ENCODE peak calls at places on chromosomes 5 and 9, in nine cellular contexts. One of them, this sample, is unnamed.

GRCh38 chr5:171386861-171387254 is 791 bp upstream of the NPM1 start:
- DNase-seq in body of pancreas: peak; percentile 14
- DNase-seq in sigmoid colon: no peak
- DNase-seq in CD8-positive, alpha-beta T cell: no peak
- DNase-seq in cardiac fibroblast: peak; percentile 34
- DNase-seq in upper lobe of right lung: peak; percentile 29
- DNase-seq in pancreas: no peak
- DNase-seq in A549: no peak
- DNase-seq in heart right ventricle: no peak
- DNase-seq in this sample: no peak

GRCh38 chr5:142841511-142842255 is 71.5 kb downstream of the ARHGAP26 start:
- DNase-seq in sigmoid colon: peak; percentile 79
- DNase-seq in heart right ventricle: peak; percentile 38
- DNase-seq in pancreas: no peak
- DNase-seq in CD8-positive, alpha-beta T cell: no peak
- DNase-seq in cardiac fibroblast: peak; percentile 83
- DNase-seq in upper lobe of right lung: no peak
- DNase-seq in A549: no peak
- DNase-seq in body of pancreas: no peak
- DNase-seq in this sample: no peak

GRCh38 chr5:111246459-111246858 is 22.3 kb downstream of the CAMK4 start:
- DNase-seq in heart right ventricle: no peak
- DNase-seq in pancreas: no peak
- DNase-seq in upper lobe of right lung: no peak
- DNase-seq in body of pancreas: no peak
- DNase-seq in CD8-positive, alpha-beta T cell: no peak
- DNase-seq in A549: no peak
- DNase-seq in sigmoid colon: no peak
- DNase-seq in cardiac fibroblast: no peak
- DNase-seq in this sample: no peak

GRCh38 chr5:40165789-40166728 is 513.7 kb upstream of the PTGER4 start:
- DNase-seq in body of pancreas: no peak
- DNase-seq in heart right ventricle: no peak
- DNase-seq in CD8-positive, alpha-beta T cell: no peak
- DNase-seq in cardiac fibroblast: no peak
- DNase-seq in upper lobe of right lung: no peak
- DNase-seq in sigmoid colon: no peak
- DNase-seq in A549: no peak
- DNase-seq in pancreas: no peak
- DNase-seq in this sample: no peak

GRCh38 chr5:141399555-141400258 is 2.0 kb downstream of the PCDHGB5 start:
- DNase-seq in pancreas: no peak
- DNase-seq in upper lobe of right lung: no peak
- DNase-seq in heart right ventricle: no peak
- DNase-seq in sigmoid colon: no peak
- DNase-seq in CD8-positive, alpha-beta T cell: no peak
- DNase-seq in A549: no peak
- DNase-seq in cardiac fibroblast: no peak
- DNase-seq in body of pancreas: no peak
- DNase-seq in this sample: no peak

GRCh38 chr9:130962418-130963316 is 23.6 kb upstream of the FIBCD1 start:
- DNase-seq in upper lobe of right lung: no peak
- DNase-seq in A549: peak; percentile 95
- DNase-seq in heart right ventricle: no peak
- DNase-seq in sigmoid colon: no peak
- DNase-seq in cardiac fibroblast: peak; percentile 93
- DNase-seq in CD8-positive, alpha-beta T cell: no peak
- DNase-seq in body of pancreas: peak; percentile 10
- DNase-seq in pancreas: no peak
- DNase-seq in this sample: no peak

GRCh38 chr5:123138774-123139173 is 49.7 kb downstream of the PRDM6 start:
- DNase-seq in pancreas: no peak
- DNase-seq in sigmoid colon: no peak
- DNase-seq in heart right ventricle: no peak
- DNase-seq in cardiac fibroblast: no peak
- DNase-seq in CD8-positive, alpha-beta T cell: no peak
- DNase-seq in A549: no peak
- DNase-seq in upper lobe of right lung: no peak
- DNase-seq in body of pancreas: no peak
- DNase-seq in this sample: no peak

GRCh38 chr9:30476826-30477225 is 1907.6 kb upstream of the ACO1 start:
- DNase-seq in A549: no peak
- DNase-seq in cardiac fibroblast: no peak
- DNase-seq in pancreas: no peak
- DNase-seq in heart right ventricle: no peak
- DNase-seq in body of pancreas: no peak
- DNase-seq in CD8-positive, alpha-beta T cell: no peak
- DNase-seq in sigmoid colon: no peak
- DNase-seq in upper lobe of right lung: no peak
- DNase-seq in this sample: no peak

GRCh38 chr5:79130781-79131180 is 19.2 kb downstream of the BHMT start:
- DNase-seq in heart right ventricle: no peak
- DNase-seq in upper lobe of right lung: no peak
- DNase-seq in cardiac fibroblast: no peak
- DNase-seq in pancreas: no peak
- DNase-seq in CD8-positive, alpha-beta T cell: no peak
- DNase-seq in A549: no peak
- DNase-seq in sigmoid colon: no peak
- DNase-seq in body of pancreas: no peak
- DNase-seq in this sample: no peak

GRCh38 chr5:79133121-79133656 is 21.6 kb downstream of the BHMT start:
- DNase-seq in upper lobe of right lung: no peak
- DNase-seq in A549: no peak
- DNase-seq in pancreas: no peak
- DNase-seq in cardiac fibroblast: peak; percentile 71
- DNase-seq in body of pancreas: no peak
- DNase-seq in heart right ventricle: no peak
- DNase-seq in CD8-positive, alpha-beta T cell: no peak
- DNase-seq in sigmoid colon: no peak
- DNase-seq in this sample: peak; percentile 23

GRCh38 chr5:79136618-79137017 is 25.0 kb downstream of the BHMT start:
- DNase-seq in pancreas: no peak
- DNase-seq in upper lobe of right lung: no peak
- DNase-seq in heart right ventricle: no peak
- DNase-seq in CD8-positive, alpha-beta T cell: no peak
- DNase-seq in sigmoid colon: no peak
- DNase-seq in body of pancreas: no peak
- DNase-seq in A549: no peak
- DNase-seq in cardiac fibroblast: no peak
- DNase-seq in this sample: no peak

GRCh38 chr5:79135790-79136553 is 24.4 kb downstream of the BHMT start:
- DNase-seq in pancreas: no peak
- DNase-seq in A549: no peak
- DNase-seq in upper lobe of right lung: no peak
- DNase-seq in heart right ventricle: no peak
- DNase-seq in sigmoid colon: no peak
- DNase-seq in CD8-positive, alpha-beta T cell: no peak
- DNase-seq in body of pancreas: no peak
- DNase-seq in cardiac fibroblast: no peak
- DNase-seq in this sample: no peak

DNA sequence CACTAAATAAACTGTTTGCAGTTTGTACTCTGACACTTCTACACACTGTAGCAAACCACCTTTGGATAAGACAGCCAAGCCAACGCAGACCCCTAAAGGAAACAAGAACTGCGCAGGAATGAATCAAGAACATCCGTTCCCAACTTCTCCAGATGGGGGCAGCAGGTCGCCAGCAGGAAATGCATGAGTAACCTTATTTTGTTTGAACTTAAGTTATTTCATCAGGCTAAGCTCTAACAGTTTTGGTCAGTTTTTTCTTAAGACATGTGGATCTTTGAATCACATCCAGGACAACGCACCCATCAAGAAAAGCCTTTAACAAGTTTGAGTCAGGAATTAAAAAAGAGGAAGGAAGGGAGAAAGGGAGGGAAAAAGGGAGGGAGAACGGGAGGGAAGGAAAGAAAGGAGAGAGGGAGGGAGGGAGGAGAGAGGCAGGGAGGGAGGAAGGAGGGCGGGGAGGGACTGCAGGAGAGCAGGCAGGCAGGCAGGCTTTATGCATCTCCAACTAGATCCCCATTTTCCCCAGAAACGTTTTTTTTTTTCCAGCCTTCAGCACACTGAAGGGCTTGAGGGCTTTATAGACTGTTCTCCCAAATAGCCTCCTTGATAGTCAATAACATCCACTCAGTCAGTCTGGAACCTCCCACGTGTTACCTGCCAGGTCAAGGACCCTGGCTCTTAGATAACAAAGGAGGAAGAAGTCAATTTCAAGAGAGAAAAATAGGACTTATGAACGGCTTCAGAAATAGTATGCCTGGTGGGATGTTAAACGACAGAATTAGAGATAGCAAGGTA is 22.2 kb downstream of the BHMT start:
- DNase-seq in body of pancreas: peak; percentile 83
- DNase-seq in A549: peak; percentile 41
- DNase-seq in upper lobe of right lung: no peak
- DNase-seq in pancreas: peak; percentile 72
- DNase-seq in heart right ventricle: peak; percentile 34
- DNase-seq in cardiac fibroblast: peak; percentile 85
- DNase-seq in sigmoid colon: peak; percentile 86
- DNase-seq in CD8-positive, alpha-beta T cell: peak; percentile 66
- DNase-seq in this sample: peak; percentile 28
- TF ChIP-seq CTCF in body of pancreas: peak; percentile 72
- TF ChIP-seq CTCF in A549: peak; percentile 71
- TF ChIP-seq CTCF in upper lobe of right lung: peak; percentile 64
- TF ChIP-seq CTCF in pancreas: peak; percentile 48
- TF ChIP-seq CTCF in heart right ventricle: peak; percentile 68
- TF ChIP-seq CTCF in cardiac fibroblast: peak; percentile 79
- TF ChIP-seq CTCF in sigmoid colon: peak; percentile 74
- TF ChIP-seq CTCF in CD8-positive, alpha-beta T cell: peak; percentile 23
- TF ChIP-seq CTCF in this sample: peak; percentile 87

DNA sequence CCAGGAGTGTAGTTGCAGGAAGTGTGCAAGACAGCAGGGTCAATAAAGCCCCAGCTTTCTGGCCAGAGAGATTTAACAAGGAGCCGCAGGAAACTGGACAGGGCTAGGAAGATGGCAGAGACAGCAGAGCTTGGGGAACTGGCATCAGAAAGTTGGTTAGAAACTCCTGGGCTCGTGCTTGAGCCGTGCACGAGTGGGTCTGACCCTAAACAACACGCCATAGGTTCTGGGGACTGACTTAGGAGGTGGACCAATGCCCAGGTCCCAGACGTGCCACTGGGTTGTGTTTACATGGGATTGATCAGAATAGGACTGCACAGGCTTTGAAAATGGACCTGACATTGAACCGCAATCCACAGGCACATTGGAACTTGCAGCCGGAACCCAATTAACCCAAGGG is 41.5 kb downstream of the ADAMTS2 start:
- DNase-seq in upper lobe of right lung: peak; percentile 22
- DNase-seq in heart right ventricle: peak; percentile 1
- DNase-seq in pancreas: peak; percentile 15
- DNase-seq in body of pancreas: no peak
- DNase-seq in CD8-positive, alpha-beta T cell: no peak
- DNase-seq in A549: no peak
- DNase-seq in cardiac fibroblast: no peak
- DNase-seq in sigmoid colon: peak; percentile 28
- DNase-seq in this sample: no peak
- H3K4me3 ChIP-seq in upper lobe of right lung: no peak overlapping the region
- H3K4me3 ChIP-seq in heart right ventricle: no peak overlapping the region
- H3K4me3 ChIP-seq in pancreas: no peak overlapping the region
- H3K4me3 ChIP-seq in body of pancreas: no peak overlapping the region
- H3K4me3 ChIP-seq in CD8-positive, alpha-beta T cell: no peak overlapping the region
- H3K4me3 ChIP-seq in A549: no peak overlapping the region
- H3K4me3 ChIP-seq in cardiac fibroblast: no peak overlapping the region
- H3K4me3 ChIP-seq in sigmoid colon: no peak overlapping the region
- H3K4me3 ChIP-seq in this sample: no peak overlapping the region

GRCh38 chr5:147668385-147668784 is 114.1 kb downstream of the JAKMIP2 start:
- DNase-seq in body of pancreas: no peak
- DNase-seq in A549: no peak
- DNase-seq in CD8-positive, alpha-beta T cell: no peak
- DNase-seq in heart right ventricle: no peak
- DNase-seq in pancreas: no peak
- DNase-seq in upper lobe of right lung: no peak
- DNase-seq in sigmoid colon: no peak
- DNase-seq in cardiac fibroblast: no peak
- DNase-seq in this sample: no peak

GRCh38 chr5:147669113-147669869 is 113.2 kb downstream of the JAKMIP2 start:
- DNase-seq in A549: no peak
- DNase-seq in upper lobe of right lung: no peak
- DNase-seq in body of pancreas: peak; percentile 16
- DNase-seq in heart right ventricle: no peak
- DNase-seq in sigmoid colon: peak; percentile 75
- DNase-seq in CD8-positive, alpha-beta T cell: no peak
- DNase-seq in pancreas: no peak
- DNase-seq in cardiac fibroblast: no peak
- DNase-seq in this sample: no peak

GRCh38 chr5:147670815-147671214 is 111.7 kb downstream of the JAKMIP2 start:
- DNase-seq in heart right ventricle: no peak
- DNase-seq in body of pancreas: no peak
- DNase-seq in upper lobe of right lung: no peak
- DNase-seq in cardiac fibroblast: no peak
- DNase-seq in CD8-positive, alpha-beta T cell: no peak
- DNase-seq in pancreas: no peak
- DNase-seq in sigmoid colon: no peak
- DNase-seq in A549: no peak
- DNase-seq in this sample: no peak

GRCh38 chr5:147666419-147666818 is 116.1 kb downstream of the JAKMIP2 start:
- DNase-seq in cardiac fibroblast: no peak
- DNase-seq in upper lobe of right lung: no peak
- DNase-seq in A549: no peak
- DNase-seq in pancreas: no peak
- DNase-seq in heart right ventricle: no peak
- DNase-seq in sigmoid colon: no peak
- DNase-seq in CD8-positive, alpha-beta T cell: no peak
- DNase-seq in body of pancreas: no peak
- DNase-seq in this sample: no peak

DNA sequence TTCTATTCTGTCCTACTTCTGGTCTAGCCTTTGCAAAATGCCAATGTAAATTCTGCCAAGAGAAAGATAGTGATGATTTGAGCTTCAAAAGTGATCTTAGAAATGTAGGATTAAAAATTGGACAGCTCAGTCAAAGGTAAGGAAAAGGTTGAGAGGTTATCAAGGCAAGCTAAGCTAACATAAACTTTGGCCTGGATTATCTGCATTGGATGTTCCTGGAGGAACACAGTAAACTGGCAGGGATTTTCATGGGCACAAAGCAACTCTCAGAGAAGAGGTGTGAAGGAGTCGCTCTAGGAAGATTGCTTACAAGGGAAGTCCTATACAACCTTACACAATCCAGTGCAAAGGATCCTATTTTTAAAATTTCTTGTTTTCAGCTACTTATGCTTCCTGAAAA is 115.2 kb downstream of the JAKMIP2 start:
- DNase-seq in upper lobe of right lung: no peak
- DNase-seq in pancreas: no peak
- DNase-seq in heart right ventricle: no peak
- DNase-seq in body of pancreas: no peak
- DNase-seq in cardiac fibroblast: no peak
- DNase-seq in sigmoid colon: no peak
- DNase-seq in CD8-positive, alpha-beta T cell: no peak
- DNase-seq in A549: no peak
- DNase-seq in this sample: no peak
- TF ChIP-seq CTCF in upper lobe of right lung: no peak
- TF ChIP-seq CTCF in pancreas: no peak
- TF ChIP-seq CTCF in heart right ventricle: no peak
- TF ChIP-seq CTCF in body of pancreas: no peak
- TF ChIP-seq CTCF in cardiac fibroblast: no peak
- TF ChIP-seq CTCF in sigmoid colon: no peak
- TF ChIP-seq CTCF in CD8-positive, alpha-beta T cell: no peak
- TF ChIP-seq CTCF in A549: no peak
- TF ChIP-seq CTCF in this sample: no peak

GRCh38 chr9:93345630-93346239 is 105.8 kb upstream of the FAM120A start:
- DNase-seq in heart right ventricle: no peak
- DNase-seq in body of pancreas: no peak
- DNase-seq in upper lobe of right lung: no peak
- DNase-seq in CD8-positive, alpha-beta T cell: no peak
- DNase-seq in cardiac fibroblast: no peak
- DNase-seq in A549: no peak
- DNase-seq in sigmoid colon: no peak
- DNase-seq in pancreas: no peak
- DNase-seq in this sample: no peak

GRCh38 chr9:93343663-93344062 is 107.8 kb upstream of the FAM120A start:
- DNase-seq in cardiac fibroblast: no peak
- DNase-seq in CD8-positive, alpha-beta T cell: no peak
- DNase-seq in sigmoid colon: no peak
- DNase-seq in upper lobe of right lung: no peak
- DNase-seq in heart right ventricle: no peak
- DNase-seq in A549: no peak
- DNase-seq in body of pancreas: no peak
- DNase-seq in pancreas: no peak
- DNase-seq in this sample: no peak

DNA sequence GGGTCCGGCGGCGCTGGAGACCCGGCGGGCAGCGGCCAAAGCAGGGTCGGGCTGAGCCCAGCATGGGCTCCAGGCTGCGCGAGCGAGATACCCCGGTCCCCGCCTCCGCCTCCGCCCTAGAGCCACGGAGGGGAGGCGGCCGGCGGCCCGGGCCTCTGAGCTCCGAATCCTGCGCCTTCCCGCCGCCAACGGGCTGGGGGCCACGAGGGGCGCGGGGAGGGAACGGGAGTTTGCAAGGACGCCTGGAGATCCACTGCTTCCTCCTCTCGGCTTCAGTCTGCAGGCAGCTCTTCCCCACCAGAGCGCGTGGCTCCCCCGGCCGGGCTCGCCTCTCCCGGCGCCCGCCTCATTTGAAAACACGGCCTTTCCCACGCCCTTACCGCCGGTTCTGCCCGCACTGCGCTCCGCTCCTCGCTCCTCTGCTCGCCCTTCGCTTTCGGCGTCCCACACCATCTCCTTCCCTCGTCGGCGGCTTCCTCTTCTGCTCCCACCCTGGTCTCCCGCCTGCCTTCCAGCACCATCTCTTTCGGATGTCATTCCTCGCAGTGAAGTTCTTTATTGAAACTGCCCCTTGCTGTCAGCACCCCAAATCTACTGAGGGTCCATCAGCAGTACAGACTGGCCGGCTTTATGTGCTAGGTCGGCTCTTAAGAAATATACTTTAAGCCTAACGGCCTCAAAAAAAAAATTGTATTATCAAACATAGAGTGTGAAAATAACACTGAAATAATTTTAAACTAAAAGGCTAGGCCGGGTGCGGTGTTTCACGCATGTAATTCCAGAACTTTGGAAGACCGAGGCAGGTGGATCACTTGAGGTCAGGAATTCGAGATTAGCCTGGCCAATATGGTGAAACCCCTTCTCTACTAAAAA is 105.0 kb upstream of the FAM120A start:
- DNase-seq in sigmoid colon: no peak
- DNase-seq in A549: no peak
- DNase-seq in upper lobe of right lung: peak; percentile 71
- DNase-seq in body of pancreas: no peak
- DNase-seq in cardiac fibroblast: peak; percentile 19
- DNase-seq in heart right ventricle: peak; percentile 25
- DNase-seq in CD8-positive, alpha-beta T cell: no peak
- DNase-seq in pancreas: peak; percentile 61
- DNase-seq in this sample: no peak
- H3K4me3 ChIP-seq in sigmoid colon: peak overlapping the region; percentile 63
- H3K4me3 ChIP-seq in A549: no peak overlapping the region
- H3K4me3 ChIP-seq in upper lobe of right lung: peak overlapping the region; percentile 36
- H3K4me3 ChIP-seq in body of pancreas: no peak overlapping the region
- H3K4me3 ChIP-seq in cardiac fibroblast: peak overlapping the region; percentile 22
- H3K4me3 ChIP-seq in heart right ventricle: peak overlapping the region; percentile 61
- H3K4me3 ChIP-seq in CD8-positive, alpha-beta T cell: peak overlapping the region; percentile 23
- H3K4me3 ChIP-seq in pancreas: peak overlapping the region; percentile 14
- H3K4me3 ChIP-seq in this sample: no peak overlapping the region